ENCODE peak calls at places on chromosomes 6 and 20, in nine cellular contexts. A is lower lobe of right lung, T is transverse colon, L is hepatocyte, I is endodermal cell, Y is heart left ventricle, N is uterus, K is lung, R is upper lobe of right lung. P is an unnamed sample. For H3K36me3, the result is how much of the 10 kb centered on the place peaks cover.

GRCh38 chr6:25968769-25969168 is 6.2 kb downstream of the TRIM38 start:
- DNase-seq in A (no peak), N (no peak), Y (no peak), T (no peak), L (no peak), K (no peak), R (no peak), I (no peak), P (no peak)

GRCh38 chr6:169263836-169264608 is 10.4 kb upstream of the THBS2 start:
- DNase-seq in N (no peak), A (no peak), I (no peak), T (peak), K (no peak), L (peak), Y (peak), R (no peak), P (peak)

GRCh38 chr20:46050444-46050843 is 21.4 kb downstream of the SLC12A5 start:
- DNase-seq in T (no peak), R (no peak), A (no peak), I (no peak), N (no peak), Y (no peak), K (no peak), L (no peak), P (no peak)

GRCh38 chr6:150537893-150538292 is 61.8 kb upstream of the PLEKHG1 start:
- DNase-seq in L (no peak), K (no peak), A (no peak), R (no peak), I (no peak), N (peak), T (no peak), Y (no peak), P (peak)

GRCh38 chr20:1463971-1464570 is 2.6 kb downstream of the NSFL1C start:
- DNase-seq in L (no peak), R (no peak), T (no peak), I (peak), K (no peak), A (no peak), Y (no peak), N (no peak), P (no peak)

GRCh38 chr6:55255061-55255571 is 72.2 kb upstream of the GFRAL start:
- DNase-seq in T (no peak), R (no peak), L (no peak), I (no peak), N (no peak), K (no peak), A (no peak), Y (no peak), P (no peak)

GRCh38 chr6:5028921-5029320 is 25.1 kb upstream of the RPP40 start:
- DNase-seq in R (no peak), Y (no peak), T (no peak), K (no peak), N (no peak), I (no peak), L (no peak), A (no peak), P (no peak)

GRCh38 chr20:46699651-46700359 is 9.6 kb upstream of the SLC2A10 start:
- DNase-seq in R (no peak), N (no peak), Y (no peak), A (no peak), K (no peak), L (peak), T (no peak), I (peak), P (no peak)

GRCh38 chr6:90573624-90574023 is 13.2 kb downstream of the MAP3K7 start:
- DNase-seq in K (no peak), A (no peak), I (no peak), L (no peak), Y (no peak), N (no peak), T (no peak), R (no peak), P (no peak)

GRCh38 chr6:125957845-125958244 is 1.3 kb downstream of the HINT3 start:
- DNase-seq in R (no peak), L (peak), T (peak), K (no peak), Y (no peak), A (no peak), N (no peak), I (no peak), P (peak)

GRCh38 chr20:2301164-2301622 is 5.4 kb downstream of the TGM3 start:
- DNase-seq in R (peak), N (peak), K (peak), L (peak), I (no peak), A (peak), T (peak), Y (peak), P (no peak)

GRCh38 chr6:158909938-158910337 is 90.1 kb downstream of the RSPH3 start:
- DNase-seq in K (no peak), A (no peak), R (no peak), T (no peak), N (no peak), Y (no peak), L (no peak), I (peak), P (no peak)

GRCh38 chr6:44428682-44429081 is 41.2 kb downstream of the CDC5L start:
- DNase-seq in I (no peak), R (no peak), N (no peak), L (no peak), T (no peak), Y (no peak), A (no peak), K (no peak), P (no peak)

GRCh38 chr20:15359056-15359455 is 1021.6 kb upstream of the FLRT3 start:
- DNase-seq in N (no peak), T (no peak), Y (no peak), K (no peak), R (no peak), I (no peak), A (no peak), L (no peak), P (no peak)

GRCh38 chr20:52749938-52750337 is 222.2 kb upstream of the TSHZ2 start:
- DNase-seq in T (no peak), N (no peak), I (no peak), K (no peak), R (no peak), A (no peak), Y (no peak), L (no peak), P (no peak)

GRCh38 chr20:52649727-52650126 is 322.4 kb upstream of the TSHZ2 start:
- DNase-seq in R (no peak), K (no peak), A (no peak), Y (no peak), T (no peak), I (no peak), L (no peak), N (no peak), P (no peak)

GRCh38 chr6:79538481-79538971 is 1.3 kb upstream of the LCA5 start:
- DNase-seq in N (no peak), T (no peak), A (no peak), R (no peak), L (no peak), K (no peak), Y (no peak), I (no peak), P (no peak)

GRCh38 chr20:34615477-34615876 is 57.0 kb downstream of the MAP1LC3A start:
- DNase-seq in K (no peak), N (no peak), Y (no peak), A (no peak), I (no peak), R (no peak), T (no peak), L (no peak), P (no peak)

GRCh38 chr20:21396921-21397340 is 395 bp downstream of the NKX2-4 start:
- DNase-seq in K (no peak), I (peak), R (peak), Y (no peak), T (no peak), L (peak), A (no peak), N (no peak), P (peak)

GRCh38 chr20:6711950-6712634 is 55.4 kb upstream of the BMP2 start:
- DNase-seq in A (peak), L (peak), R (peak), T (peak), K (peak), I (no peak), N (no peak), Y (no peak), P (peak)

GRCh38 chr6:90463359-90463758 is 123.5 kb downstream of the MAP3K7 start:
- DNase-seq in A (no peak), L (no peak), Y (no peak), I (no peak), K (no peak), N (no peak), R (no peak), T (no peak), P (no peak)

GRCh38 chr20:7776148-7776547 is 164.1 kb downstream of the HAO1 start:
- DNase-seq in L (no peak), K (no peak), R (no peak), Y (no peak), A (no peak), I (no peak), N (no peak), T (no peak), P (no peak)

GRCh38 chr6:53803081-53803860 is 8.5 kb downstream of the LRRC1 start:
- DNase-seq in A (no peak), R (no peak), Y (no peak), K (no peak), L (no peak), T (no peak), N (no peak), I (no peak), P (no peak)

GRCh38 chr20:32215729-32216128 is 8.0 kb downstream of the POFUT1 start:
- DNase-seq in Y (no peak), R (no peak), N (no peak), I (no peak), L (no peak), A (no peak), K (no peak), T (no peak), P (no peak)
- H3K36me3 ChIP-seq in Y (under half), R (half or more), N (under half), I (half or more), L (under half), A (half or more), K (under half), T (under half), P (under half)

GRCh38 chr6:41935190-41935569 is 6.4 kb downstream of the CCND3 start:
- DNase-seq in L (no peak), A (no peak), K (no peak), I (no peak), N (no peak), T (no peak), Y (no peak), R (no peak), P (no peak)

GRCh38 chr6:41937472-41937871 is 4.1 kb downstream of the CCND3 start:
- DNase-seq in I (no peak), R (no peak), N (no peak), A (no peak), Y (no peak), T (no peak), K (no peak), L (no peak), P (no peak)

GRCh38 chr6:41935685-41936072 is 5.9 kb downstream of the CCND3 start:
- DNase-seq in A (no peak), K (no peak), T (no peak), L (no peak), I (peak), Y (no peak), R (no peak), N (no peak), P (no peak)

GRCh38 chr6:41934278-41935189 is 7.1 kb downstream of the CCND3 start:
- DNase-seq in K (no peak), R (no peak), L (no peak), I (no peak), N (no peak), T (no peak), A (no peak), Y (no peak), P (no peak)

DNA sequence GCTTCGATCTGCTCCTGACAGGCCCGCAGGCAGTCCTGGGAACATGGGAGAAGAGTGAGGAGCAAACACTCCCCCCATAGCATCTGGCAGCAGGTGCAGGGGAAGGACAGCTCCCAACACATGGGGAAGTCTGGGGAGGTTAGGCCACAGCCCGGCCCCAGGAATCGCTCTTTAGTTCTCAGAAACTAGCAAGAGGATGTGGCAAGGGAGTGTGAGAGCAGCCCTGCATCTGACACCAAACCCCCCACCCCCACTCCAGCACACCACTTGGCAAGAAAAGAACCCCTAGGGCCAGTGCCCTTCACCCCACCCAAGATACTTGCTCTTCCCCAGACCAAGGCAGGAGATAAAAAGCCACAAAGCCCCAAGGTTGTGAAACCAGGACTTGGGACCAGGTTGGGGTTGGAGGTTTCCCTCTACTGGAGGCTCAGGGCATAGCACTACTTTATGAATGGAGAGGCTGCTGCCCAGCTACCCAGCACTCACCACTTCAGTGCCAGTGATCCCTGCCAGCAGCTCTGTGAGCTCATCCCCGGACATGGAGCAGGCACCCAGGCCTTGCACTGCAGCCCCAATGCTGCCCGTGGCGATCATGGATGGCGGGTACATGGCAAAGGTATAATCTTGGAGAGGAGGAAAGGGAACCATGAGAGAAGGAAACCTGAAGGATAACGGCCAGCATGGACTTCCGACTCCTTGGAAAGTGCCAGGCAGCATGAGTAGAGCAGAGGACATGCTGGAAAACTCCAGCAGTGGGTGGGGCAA is 5.4 kb downstream of the CCND3 start:
- DNase-seq in Y (peak), I (peak), K (peak), A (peak), N (peak), L (peak), R (peak), T (peak), P (peak)
- H3K36me3 ChIP-seq in Y (under half), I (half or more), K (under half), A (half or more), N (under half), L (under half), R (under half), T (under half), P (under half)

GRCh38 chr20:63877755-63878470 is 12.8 kb downstream of the TPD52L2 start:
- DNase-seq in K (no peak), Y (no peak), L (no peak), A (no peak), N (no peak), T (no peak), I (no peak), R (no peak), P (no peak)
- H3K36me3 ChIP-seq in K (half or more), Y (under half), L (under half), A (half or more), N (under half), T (under half), I (half or more), R (half or more), P (under half)

DNA sequence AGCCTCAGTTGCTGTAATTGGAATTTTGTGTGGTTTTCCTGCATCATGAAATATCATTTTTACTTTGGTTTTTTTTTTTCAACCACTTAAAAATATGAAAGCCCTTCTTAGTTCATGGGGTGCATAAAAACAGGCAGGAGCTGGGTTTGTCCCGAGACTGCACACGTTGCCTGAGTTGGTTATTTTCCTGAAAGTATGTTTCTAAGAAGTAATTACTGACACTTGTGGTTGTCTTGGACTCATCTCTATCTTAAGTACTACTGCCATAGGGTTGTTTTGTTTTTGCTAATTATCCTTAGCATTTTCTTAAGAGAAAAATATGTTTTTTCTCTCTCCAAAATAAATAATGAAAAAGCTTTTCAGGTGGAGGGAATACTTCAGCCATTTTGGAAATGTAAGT is 40.1 kb downstream of the FAM120B start:
- DNase-seq in N (no peak), L (no peak), R (no peak), K (no peak), T (no peak), I (no peak), Y (no peak), A (no peak), P (no peak)
- H3K36me3 ChIP-seq in N (under half), L (under half), R (under half), K (under half), T (under half), I (half or more), Y (under half), A (half or more), P (under half)

GRCh38 chr6:115362234-115362633 is 698.5 kb downstream of the FRK start:
- DNase-seq in N (no peak), L (no peak), A (no peak), Y (no peak), T (no peak), K (no peak), R (no peak), I (no peak), P (no peak)

GRCh38 chr6:115358616-115359015 is 702.1 kb downstream of the FRK start:
- DNase-seq in A (no peak), K (no peak), R (no peak), Y (no peak), N (no peak), L (no peak), T (no peak), I (no peak), P (no peak)

GRCh38 chr6:115365783-115366182 is 694.9 kb downstream of the FRK start:
- DNase-seq in I (no peak), Y (no peak), L (no peak), N (no peak), A (no peak), K (no peak), R (no peak), T (no peak), P (no peak)

GRCh38 chr6:115360602-115361325 is 699.9 kb downstream of the FRK start:
- DNase-seq in A (no peak), R (no peak), L (no peak), K (no peak), N (no peak), T (no peak), Y (no peak), I (no peak), P (peak)

GRCh38 chr6:115363379-115363778 is 697.3 kb downstream of the FRK start:
- DNase-seq in N (no peak), R (no peak), K (no peak), Y (no peak), A (no peak), L (no peak), T (no peak), I (no peak), P (no peak)
- H3K36me3 ChIP-seq in N (under half), R (under half), K (under half), Y (under half), A (under half), L (under half), T (under half), I (under half), P (under half)

DNA sequence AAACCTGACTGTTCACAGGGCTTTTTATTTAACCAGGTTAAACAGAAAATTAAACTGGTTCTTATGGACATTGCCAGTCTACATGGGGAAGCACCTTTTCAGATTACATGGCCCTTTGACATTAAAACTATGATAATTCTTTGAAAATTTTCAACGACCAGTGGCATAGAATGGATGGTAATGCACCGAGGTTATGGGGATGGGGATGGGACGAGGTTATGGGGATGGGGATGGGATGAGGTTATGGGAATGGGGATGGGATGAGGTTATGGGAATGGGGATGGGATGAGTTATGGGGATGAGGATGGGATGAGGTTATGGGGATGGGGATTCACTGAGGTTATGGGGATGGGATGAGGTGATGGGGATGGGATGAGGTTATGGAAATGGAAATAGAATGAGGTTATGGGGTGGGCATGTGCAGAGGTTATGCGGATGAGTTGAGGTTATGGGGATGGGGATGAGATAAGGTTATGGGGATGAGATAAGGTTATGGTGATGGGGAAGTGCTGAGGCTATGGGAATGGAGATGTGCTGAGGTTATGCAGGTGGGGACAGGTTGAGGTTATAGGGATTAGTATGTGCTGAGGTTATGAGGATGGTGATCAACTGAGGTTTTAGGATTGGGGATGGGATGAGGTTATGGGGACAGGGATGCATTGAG is 541.9 kb downstream of the CDH26 start:
- DNase-seq in A (no peak), K (no peak), Y (no peak), L (no peak), N (no peak), R (no peak), I (no peak), T (no peak), P (no peak)
- H3K36me3 ChIP-seq in A (under half), K (under half), Y (under half), L (under half), N (under half), R (under half), I (under half), T (under half), P (under half)

DNA sequence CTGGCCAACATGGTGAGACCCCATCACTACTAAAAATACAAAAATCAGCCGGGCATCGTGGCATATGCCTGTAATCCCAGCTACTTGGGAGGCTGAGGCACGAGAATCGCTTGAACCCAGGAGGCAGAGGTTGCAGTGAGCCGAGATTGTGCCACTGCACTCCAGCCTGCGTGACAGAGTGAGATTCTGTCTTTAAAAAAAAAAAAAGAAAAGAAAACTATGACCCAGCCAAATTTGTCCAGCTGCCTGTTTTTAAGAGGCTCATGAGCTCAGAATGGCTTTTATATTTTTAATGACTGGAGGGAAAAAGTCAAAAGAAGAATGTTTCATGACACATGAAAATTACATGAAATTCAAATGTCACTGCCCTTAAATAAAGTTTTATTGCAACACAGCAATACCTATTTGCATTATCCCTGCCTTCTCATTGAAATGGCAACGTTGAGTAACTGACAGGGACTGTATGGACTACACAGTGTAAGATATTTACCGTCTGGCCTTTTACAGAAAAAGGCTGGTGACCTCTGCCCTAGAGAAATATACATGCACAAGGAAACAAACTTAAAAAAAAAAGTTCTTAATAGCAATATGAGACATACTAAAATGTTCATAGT is 11.3 kb downstream of the SENP6 start:
- DNase-seq in Y (no peak), L (no peak), K (no peak), R (no peak), I (no peak), N (no peak), T (no peak), A (no peak), P (no peak)
- H3K36me3 ChIP-seq in Y (under half), L (under half), K (under half), R (under half), I (under half), N (under half), T (under half), A (under half), P (under half)

P was measured in body of pancreas.